ENCODE peak calls at places on chromosomes 16 and 17, in six cellular contexts. F is heart right ventricle, P is HFFc6, G is cardiac fibroblast, J is neural progenitor cell, L is progenitor cell of endocrine pancreas. I is an unnamed sample.

GRCh38 chr17:13967416-13967815 is 101.9 kb upstream of the COX10 start:
- DNase-seq in F (no peak), P (no peak), G (no peak), J (no peak), L (no peak), I (no peak)

GRCh38 chr16:23670137-23670776 is 8.4 kb upstream of the PLK1 start:
- DNase-seq in F (no peak), P (peak), G (peak), J (no peak), L (no peak), I (no peak)

GRCh38 chr16:78925071-78925714 is 675.3 kb downstream of the MAF start:
- DNase-seq in F (peak), P (no peak), G (no peak), J (peak), L (no peak), I (no peak)

GRCh38 chr17:16975266-16975651 is 3.3 kb upstream of the TNFRSF13B start:
- DNase-seq in F (no peak), P (no peak), G (no peak), J (no peak), L (no peak), I (no peak)

GRCh38 chr17:81295678-81296381 is 723 bp upstream of the SLC38A10 start:
- DNase-seq in F (no peak), P (peak), G (peak), J (peak), L (peak), I (no peak)

GRCh38 chr16:1712791-1713261 is 6.8 kb downstream of the MAPK8IP3 start:
- DNase-seq in F (no peak), P (no peak), G (peak), J (no peak), L (no peak), I (no peak)

GRCh38 chr16:72094266-72094610 is 591 bp downstream of the DHX38 start:
- DNase-seq in F (no peak), P (peak), G (no peak), J (peak), L (no peak), I (no peak)

GRCh38 chr16:589658-590159 is at the start of gene RAB40C:
- DNase-seq in F (peak), P (peak), G (peak), J (peak), L (peak), I (peak)

GRCh38 chr16:85850344-85850880 is 48.5 kb upstream of the IRF8 start:
- DNase-seq in F (no peak), P (no peak), G (no peak), J (no peak), L (no peak), I (no peak)

GRCh38 chr17:28010406-28010805 is 32.1 kb upstream of the NLK start:
- DNase-seq in F (no peak), P (no peak), G (no peak), J (no peak), L (no peak), I (no peak)

GRCh38 chr17:74430706-74431567 is 951 bp upstream of the GPRC5C start:
- DNase-seq in F (peak), P (no peak), G (peak), J (peak), L (peak), I (no peak)

GRCh38 chr16:64392456-64392855 is 729.4 kb downstream of the CDH11 start:
- DNase-seq in F (no peak), P (no peak), G (no peak), J (no peak), L (no peak), I (no peak)

GRCh38 chr17:21511368-21512195 is 135.4 kb downstream of the KCNJ12 start:
- DNase-seq in F (peak), P (peak), G (peak), J (peak), L (peak), I (no peak)

GRCh38 chr16:57186630-57187507 is 740 bp downstream of the RSPRY1 start:
- DNase-seq in F (no peak), P (peak), G (no peak), J (peak), L (no peak), I (no peak)

GRCh38 chr16:3012828-3013420 is at the start of gene CLDN9:
- DNase-seq in F (no peak), P (no peak), G (no peak), J (peak), L (no peak), I (no peak)

GRCh38 chr17:40062347-40063033 is at the start of gene THRA:
- DNase-seq in F (peak), P (no peak), G (peak), J (peak), L (peak), I (no peak)
- TF ChIP-seq CTCF in F (peak), P (no peak), G (no peak), J (no peak), L (no peak), I (peak)

GRCh38 chr16:81214745-81215166 is 23.7 kb upstream of the BCO1 start:
- DNase-seq in F (no peak), P (no peak), G (peak), J (peak), L (no peak), I (no peak)
- TF ChIP-seq CTCF in F (peak), P (peak), G (peak), J (peak), L (peak), I (no peak)

GRCh38 chr17:8799001-8799850 is at the start of gene MFSD6L:
- DNase-seq in F (no peak), P (no peak), G (peak), J (peak), L (peak), I (no peak)
- TF ChIP-seq CTCF in F (no peak), P (no peak), G (no peak), J (peak), L (peak), I (no peak)

GRCh38 chr17:79353016-79353415 is 257.8 kb downstream of the RBFOX3 start:
- DNase-seq in F (no peak), P (no peak), G (no peak), J (no peak), L (no peak), I (no peak)

GRCh38 chr17:79356839-79357447 is 253.9 kb downstream of the RBFOX3 start:
- DNase-seq in F (no peak), P (no peak), G (no peak), J (no peak), L (no peak), I (no peak)

GRCh38 chr17:79353548-79353947 is 257.3 kb downstream of the RBFOX3 start:
- DNase-seq in F (no peak), P (no peak), G (no peak), J (no peak), L (no peak), I (no peak)

GRCh38 chr17:79354173-79354820 is 256.6 kb downstream of the RBFOX3 start:
- DNase-seq in F (no peak), P (no peak), G (no peak), J (no peak), L (no peak), I (no peak)

DNA sequence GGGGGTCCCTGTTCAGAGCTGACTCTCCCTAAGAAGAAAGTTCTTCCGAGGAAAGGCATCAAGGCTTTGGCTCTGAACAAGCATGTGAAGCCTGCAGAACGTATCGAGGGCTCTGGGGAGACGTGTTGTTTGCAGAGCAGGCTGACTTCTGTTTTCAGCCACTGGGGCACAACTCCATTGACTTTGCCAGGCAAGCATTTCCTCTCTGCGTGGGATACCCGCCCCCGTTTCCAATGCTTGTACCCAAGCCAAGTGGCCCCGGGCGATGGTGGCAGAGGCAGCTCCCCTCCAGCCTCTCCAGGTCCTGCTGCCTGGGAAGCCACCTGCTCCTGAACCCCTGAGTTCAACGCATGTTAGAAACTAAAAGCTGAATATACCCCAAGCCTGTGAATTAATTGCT is 255.7 kb downstream of the RBFOX3 start:
- DNase-seq in F (no peak), P (no peak), G (no peak), J (no peak), L (no peak), I (no peak)
- TF ChIP-seq CTCF in F (no peak), P (no peak), G (no peak), J (no peak), L (no peak), I (no peak)

I was measured in CD14-positive monocyte.